ENCODE peak calls at places on chromosomes 3 and 15, in ten cellular contexts. Q is ascending aorta, E is AG04450, X is neural progenitor cell, Y is lung, Z is Panc1, O is body of pancreas, U is SJSA1, N is kidney, K is cardiac muscle cell. S is an unnamed sample. For H3K9me3, the result is how much of the 10 kb centered on the place peaks cover.

GRCh38 chr3:146065573-146066006 is 95.4 kb downstream of the PLOD2 start:
- DNase-seq in X (peak), Q (no peak), Y (no peak), O (no peak), Z (peak), E (peak), K (peak), N (no peak), U (peak), S (peak)

GRCh38 chr15:40002295-40002694 is 36.7 kb downstream of the SRP14 start:
- DNase-seq in Z (no peak), X (no peak), Q (no peak), O (peak), K (no peak), U (no peak), N (no peak), Y (no peak), E (peak), S (no peak)

GRCh38 chr3:89032331-89033063 is 74.9 kb upstream of the EPHA3 start:
- DNase-seq in K (no peak), U (no peak), O (no peak), Q (no peak), N (no peak), Z (no peak), X (no peak), E (no peak), Y (no peak), S (no peak)

GRCh38 chr3:105369501-105370371 is 3.0 kb downstream of the ALCAM start:
- DNase-seq in Y (peak), K (peak), E (no peak), O (peak), X (peak), N (peak), Z (peak), Q (no peak), U (peak), S (peak)

GRCh38 chr15:73387507-73388255 is 18.9 kb upstream of the HCN4 start:
- DNase-seq in U (no peak), Q (no peak), Z (no peak), Y (no peak), E (no peak), O (no peak), K (peak), X (no peak), N (no peak), S (peak)

GRCh38 chr3:180184806-180185205 is 148.1 kb upstream of the PEX5L start:
- DNase-seq in Q (no peak), N (no peak), X (no peak), Z (no peak), E (no peak), O (no peak), Y (no peak), K (no peak), U (no peak), S (no peak)

GRCh38 chr15:44535509-44536297 is 1.2 kb upstream of the EIF3J start:
- DNase-seq in Q (no peak), N (no peak), U (no peak), E (no peak), Y (peak), X (peak), O (peak), K (peak), Z (no peak), S (no peak)

GRCh38 chr3:117254990-117255389 is 545.4 kb downstream of the TUSC7 start:
- DNase-seq in Q (no peak), Z (no peak), U (no peak), N (no peak), O (no peak), K (no peak), E (no peak), Y (no peak), X (no peak), S (no peak)

GRCh38 chr3:149736180-149737100 is 15.8 kb downstream of the COMMD2 start:
- DNase-seq in Q (no peak), X (no peak), O (no peak), E (no peak), N (no peak), K (no peak), Y (no peak), U (peak), Z (no peak), S (peak)

GRCh38 chr3:157312366-157312745 is 124.3 kb upstream of the PTX3 start:
- DNase-seq in Y (no peak), E (no peak), Q (no peak), N (no peak), U (no peak), O (no peak), Z (no peak), X (no peak), K (no peak), S (no peak)

GRCh38 chr15:84734794-84735479 is 13.5 kb upstream of the ZNF592 start:
- DNase-seq in U (peak), E (no peak), K (peak), Q (no peak), O (peak), Y (peak), N (no peak), X (peak), Z (no peak), S (peak)

GRCh38 chr3:181720281-181720680 is 8.6 kb downstream of the SOX2 start:
- DNase-seq in U (no peak), O (no peak), N (no peak), X (no peak), E (no peak), Q (no peak), Y (no peak), Z (no peak), K (no peak), S (no peak)

GRCh38 chr15:65066001-65066634 is 1.7 kb downstream of the RASL12 start:
- DNase-seq in O (no peak), Y (no peak), N (no peak), U (peak), X (peak), K (no peak), Z (no peak), Q (no peak), E (no peak), S (peak)

GRCh38 chr15:69751575-69751974 is 299.0 kb downstream of the RPLP1 start:
- DNase-seq in O (no peak), Q (no peak), E (no peak), N (no peak), Z (no peak), K (no peak), Y (no peak), U (no peak), X (no peak), S (no peak)

GRCh38 chr3:69143055-69143454 is 20.7 kb upstream of the LMOD3 start:
- DNase-seq in Z (no peak), E (no peak), N (no peak), K (no peak), Y (no peak), U (no peak), O (no peak), Q (no peak), X (no peak), S (no peak)

GRCh38 chr3:94159062-94159726 is 96.3 kb downstream of the NSUN3 start:
- DNase-seq in N (no peak), Y (no peak), E (no peak), K (no peak), U (peak), Q (no peak), Z (no peak), O (peak), X (no peak), S (no peak)

GRCh38 chr3:129026728-129027543 is 25.8 kb downstream of the EFCC1 start:
- DNase-seq in O (peak), Q (peak), K (peak), U (no peak), X (peak), Y (peak), N (peak), E (no peak), Z (peak), S (peak)

GRCh38 chr3:159929181-159929893 is 59.3 kb upstream of the IL12A start:
- DNase-seq in Q (no peak), Z (no peak), N (no peak), Y (no peak), O (no peak), X (no peak), U (peak), E (peak), K (no peak), S (no peak)

GRCh38 chr3:129286081-129286480 is 7.4 kb downstream of the HMCES start:
- DNase-seq in Z (no peak), Q (no peak), U (no peak), O (no peak), X (no peak), E (no peak), Y (no peak), K (no peak), N (no peak), S (no peak)

GRCh38 chr3:52456169-52456799 is 880 bp downstream of the NISCH start:
- DNase-seq in N (peak), Y (no peak), O (peak), U (peak), Z (no peak), Q (no peak), K (no peak), X (peak), E (no peak), S (peak)

GRCh38 chr15:85890620-85890980 is 95.9 kb upstream of the KLHL25 start:
- DNase-seq in E (no peak), Q (no peak), U (no peak), K (no peak), O (no peak), Y (no peak), X (no peak), Z (no peak), N (no peak), S (no peak)

GRCh38 chr3:136250862-136251460 is 821 bp downstream of the PCCB start:
- DNase-seq in Z (no peak), Y (peak), K (peak), E (no peak), Q (peak), N (peak), X (peak), O (peak), U (no peak), S (peak)

GRCh38 chr15:80780416-80781221 is 1.4 kb downstream of the CEMIP start:
- DNase-seq in K (peak), Q (no peak), U (peak), E (no peak), Y (peak), X (peak), Z (no peak), O (peak), N (peak), S (peak)

GRCh38 chr3:53583161-53583690 is 88.8 kb downstream of the CACNA1D start:
- DNase-seq in N (no peak), X (no peak), K (no peak), Z (no peak), O (no peak), U (no peak), Y (no peak), E (no peak), Q (no peak), S (no peak)

GRCh38 chr3:169325821-169326220 is 337.7 kb downstream of the MECOM start:
- DNase-seq in E (no peak), O (no peak), K (no peak), Y (no peak), U (no peak), N (no peak), Z (no peak), Q (no peak), X (no peak), S (no peak)

GRCh38 chr15:93070901-93071300 is 18.1 kb downstream of the RGMA start:
- DNase-seq in K (no peak), E (no peak), Y (no peak), U (no peak), O (no peak), Z (no peak), N (no peak), X (peak), Q (no peak), S (peak)

GRCh38 chr15:75727851-75728715 is 15.4 kb upstream of the CSPG4 start:
- DNase-seq in N (peak), X (peak), Q (no peak), Y (peak), O (peak), E (no peak), U (peak), K (peak), Z (no peak), S (peak)

GRCh38 chr3:183664913-183665381 is 29.5 kb downstream of the KLHL24 start:
- DNase-seq in Q (no peak), Y (no peak), N (no peak), K (no peak), X (no peak), U (peak), Z (peak), E (peak), O (no peak), S (no peak)

GRCh38 chr3:64185436-64185835 is 39.8 kb downstream of the PRICKLE2 start:
- DNase-seq in Y (no peak), E (no peak), X (no peak), K (no peak), N (no peak), Q (no peak), U (no peak), O (no peak), Z (no peak), S (no peak)

GRCh38 chr3:172189987-172190603 is 150.7 kb downstream of the FNDC3B start:
- DNase-seq in Q (no peak), E (no peak), X (no peak), U (no peak), Y (no peak), O (no peak), Z (no peak), K (no peak), N (no peak), S (no peak)

GRCh38 chr3:161415506-161416231 is 44.4 kb upstream of the SPTSSB start:
- DNase-seq in E (peak), Y (no peak), U (peak), O (peak), K (no peak), X (no peak), Q (no peak), N (no peak), Z (no peak), S (no peak)

GRCh38 chr15:42367041-42367440 is 7.7 kb downstream of the CAPN3 start:
- DNase-seq in U (no peak), E (no peak), Z (no peak), Q (peak), K (no peak), Y (peak), N (no peak), X (no peak), O (no peak), S (no peak)

GRCh38 chr15:66924889-66925288 is 140.5 kb upstream of the SMAD3 start:
- DNase-seq in Y (no peak), Q (no peak), U (no peak), Z (no peak), N (no peak), E (no peak), K (no peak), X (no peak), O (no peak), S (no peak)

GRCh38 chr3:195895078-195895899 is 13.1 kb downstream of the TNK2 start:
- DNase-seq in N (no peak), Q (no peak), O (peak), Z (no peak), X (peak), U (peak), Y (no peak), E (no peak), K (peak), S (peak)

DNA sequence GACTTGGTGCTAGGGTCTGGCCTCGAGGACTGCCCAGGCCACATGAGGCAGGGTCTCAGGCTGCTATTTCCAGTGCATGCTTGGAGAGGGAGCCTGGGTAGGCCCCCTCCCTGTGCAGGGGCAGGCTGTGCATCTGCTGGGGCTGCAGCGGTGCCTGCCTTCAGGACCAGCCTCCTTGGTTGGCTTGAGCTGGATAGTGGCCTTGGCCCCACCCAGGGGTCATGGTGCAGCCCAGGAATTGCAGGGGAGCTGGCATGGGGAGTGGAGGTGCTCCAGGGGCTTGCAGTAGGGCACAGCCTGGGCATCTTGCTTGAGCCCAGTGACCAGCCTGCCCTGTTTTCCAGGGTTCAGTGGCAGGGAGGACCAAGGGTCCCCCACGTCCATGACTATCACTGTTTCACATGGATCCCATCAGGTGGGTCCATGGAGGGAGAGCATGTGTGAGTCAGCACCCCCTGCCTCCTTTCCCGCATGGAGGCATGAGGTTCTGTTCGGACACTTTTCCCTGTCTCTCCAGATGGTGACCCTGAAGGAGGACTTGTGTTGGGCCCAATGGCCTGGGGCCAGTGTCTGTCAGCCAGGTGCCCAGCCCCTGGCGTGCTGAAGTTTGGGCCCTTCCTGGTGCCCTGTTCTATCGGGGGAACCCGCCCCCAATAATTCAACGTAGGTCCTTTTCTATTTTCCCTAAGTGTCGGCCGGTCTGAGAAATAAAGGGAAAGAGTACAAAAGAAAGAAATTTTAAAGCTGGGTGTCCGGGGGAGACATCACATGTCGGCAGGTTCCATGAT is 218.6 kb downstream of the SNRPN start:
- DNase-seq in N (peak), Z (no peak), Y (peak), X (no peak), O (peak), K (no peak), Q (peak), E (no peak), U (no peak), S (no peak)
- H3K9me3 ChIP-seq in N (under half), Z (under half), Y (half or more), X (under half), O (under half), K (under half), Q (under half), E (half or more), U (under half), S (under half)

GRCh38 chr15:100334905-100335304 is 6.9 kb downstream of the ADAMTS17 start:
- DNase-seq in U (no peak), E (no peak), Y (no peak), X (no peak), N (peak), Q (no peak), O (no peak), K (no peak), Z (no peak), S (no peak)
- H3K9me3 ChIP-seq in U (under half), E (under half), Y (under half), X (under half), N (under half), Q (under half), O (under half), K (under half), Z (under half), S (under half)

DNA sequence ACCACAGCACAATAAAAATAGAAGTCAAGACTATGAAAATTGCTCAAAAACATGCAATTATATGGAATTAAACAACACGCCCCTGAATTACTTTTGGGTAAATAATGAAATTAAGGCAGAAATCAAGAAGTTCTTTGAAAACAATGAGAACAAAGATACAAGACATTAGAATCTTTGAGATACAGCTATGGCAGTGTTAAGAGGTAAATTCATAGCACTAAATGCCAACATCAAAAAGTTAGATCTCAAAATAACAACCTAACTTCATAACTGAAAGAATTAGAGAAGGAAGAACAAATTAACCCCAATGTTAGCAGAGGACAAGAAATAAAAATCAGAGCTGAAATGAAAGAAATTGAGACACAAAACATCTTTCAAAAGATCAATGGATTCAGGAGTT is 86.6 kb upstream of the UBP1 start:
- DNase-seq in Q (no peak), E (no peak), K (no peak), X (no peak), Y (no peak), Z (no peak), U (no peak), N (no peak), O (no peak), S (no peak)
- H3K9me3 ChIP-seq in Q (under half), E (under half), K (under half), X (under half), Y (under half), Z (under half), U (under half), N (under half), O (under half), S (under half)

GRCh38 chr3:9143180-9143579 is 106.3 kb downstream of the SRGAP3 start:
- DNase-seq in U (no peak), X (no peak), K (no peak), Y (no peak), O (no peak), Z (no peak), E (no peak), N (no peak), Q (no peak), S (no peak)

GRCh38 chr3:9147896-9148267 is 101.6 kb downstream of the SRGAP3 start:
- DNase-seq in E (no peak), U (no peak), X (no peak), O (no peak), Q (no peak), N (no peak), Y (no peak), Z (no peak), K (no peak), S (no peak)

GRCh38 chr3:9149566-9149965 is 99.9 kb downstream of the SRGAP3 start:
- DNase-seq in U (no peak), Y (no peak), Z (no peak), X (no peak), N (no peak), O (peak), Q (no peak), K (no peak), E (no peak), S (no peak)

GRCh38 chr3:9147215-9147895 is 102.1 kb downstream of the SRGAP3 start:
- DNase-seq in Q (no peak), O (no peak), U (no peak), X (no peak), N (no peak), K (no peak), E (no peak), Z (no peak), Y (no peak), S (no peak)

DNA sequence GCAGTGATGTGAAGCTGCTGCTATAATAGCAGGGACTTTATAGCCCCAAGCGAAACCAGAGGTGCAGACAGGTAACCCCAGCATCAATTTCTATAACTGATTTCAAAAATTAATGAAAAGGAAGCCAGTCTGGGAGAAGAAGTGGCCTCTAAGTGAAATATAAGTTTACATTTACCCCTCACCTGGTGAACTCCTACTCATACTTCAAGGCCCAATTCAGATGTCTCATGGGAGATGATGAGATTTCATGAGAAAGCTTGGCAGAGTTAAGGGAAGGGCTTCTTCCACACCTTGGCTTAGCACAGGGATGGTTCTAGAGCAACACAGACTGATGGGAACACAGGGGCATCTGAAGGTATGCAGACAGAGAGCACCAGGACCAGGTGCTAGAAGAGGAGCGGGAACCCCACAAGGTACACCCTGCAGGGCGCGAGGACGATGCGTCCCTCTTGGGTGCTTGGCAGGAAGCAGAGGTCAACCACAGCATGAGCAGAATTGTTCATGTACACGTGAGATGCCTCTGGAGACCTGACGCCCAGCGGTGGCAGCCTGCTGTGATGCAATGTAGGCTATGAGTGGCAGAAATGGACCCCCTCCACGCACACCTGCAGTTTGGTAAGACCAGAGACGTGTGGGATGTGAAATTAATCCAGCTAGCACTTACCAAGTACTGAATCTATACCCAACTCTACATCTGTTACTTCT is 102.9 kb downstream of the SRGAP3 start:
- DNase-seq in Q (no peak), O (no peak), Y (no peak), Z (no peak), X (no peak), N (no peak), E (no peak), U (no peak), K (no peak), S (no peak)
- H3K9me3 ChIP-seq in Q (under half), O (under half), Y (under half), Z (under half), X (under half), N (under half), E (under half), U (under half), K (under half), S (under half)

DNA sequence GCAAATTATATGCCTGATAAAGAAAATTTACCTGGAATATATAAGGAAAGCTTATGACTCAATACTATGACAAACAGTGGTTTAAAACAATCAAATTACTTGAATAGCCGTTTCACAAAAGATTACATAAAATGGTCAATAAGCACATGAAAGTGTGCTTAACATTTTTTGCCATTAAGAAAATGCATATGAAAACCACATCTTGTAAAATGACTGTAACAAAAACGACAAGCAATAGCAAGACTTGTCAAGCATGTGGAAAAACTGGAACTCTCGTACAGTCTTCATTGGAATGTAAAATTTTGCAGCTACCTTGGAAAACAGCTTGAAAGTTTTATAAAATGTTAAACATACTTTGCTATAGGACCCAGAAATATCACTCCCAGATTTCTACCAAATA is 1110.3 kb downstream of the NAALADL2 start:
- DNase-seq in Z (no peak), X (no peak), U (no peak), N (no peak), E (no peak), Q (no peak), O (no peak), K (no peak), Y (no peak), S (no peak)
- H3K9me3 ChIP-seq in Z (under half), X (under half), U (under half), N (under half), E (under half), Q (under half), O (under half), K (under half), Y (under half), S (under half)

S was measured in HAP-1.